ENCODE peak calls at places on chromosomes 3 and 15, in eight cellular contexts. One of them, this sample, is unnamed. For H3K4me1, the result is how much of the 10 kb centered on the place peaks cover.

GRCh38 chr3:152961323-152961722 is 126.4 kb downstream of the P2RY1 start:
- DNase-seq in uterus: no peak
- DNase-seq in CD8-positive, alpha-beta memory T cell: no peak
- DNase-seq in GM23338: peak
- DNase-seq in spleen: no peak
- DNase-seq in psoas muscle: no peak
- DNase-seq in OCI-LY7: peak
- DNase-seq in heart right ventricle: no peak
- DNase-seq in this sample: no peak

GRCh38 chr15:60773893-60774292 is 295.0 kb upstream of the ICE2 start:
- DNase-seq in CD8-positive, alpha-beta memory T cell: no peak
- DNase-seq in spleen: no peak
- DNase-seq in uterus: no peak
- DNase-seq in GM23338: no peak
- DNase-seq in psoas muscle: no peak
- DNase-seq in heart right ventricle: no peak
- DNase-seq in OCI-LY7: no peak
- DNase-seq in this sample: no peak

GRCh38 chr15:38636597-38636996 is 72.0 kb upstream of the RASGRP1 start:
- DNase-seq in GM23338: no peak
- DNase-seq in spleen: no peak
- DNase-seq in psoas muscle: peak
- DNase-seq in uterus: no peak
- DNase-seq in OCI-LY7: no peak
- DNase-seq in heart right ventricle: peak
- DNase-seq in CD8-positive, alpha-beta memory T cell: no peak
- DNase-seq in this sample: peak

GRCh38 chr3:176755977-176756376 is 441.3 kb downstream of the TBL1XR1 start:
- DNase-seq in psoas muscle: no peak
- DNase-seq in OCI-LY7: no peak
- DNase-seq in GM23338: no peak
- DNase-seq in heart right ventricle: no peak
- DNase-seq in uterus: no peak
- DNase-seq in CD8-positive, alpha-beta memory T cell: no peak
- DNase-seq in spleen: no peak
- DNase-seq in this sample: no peak

GRCh38 chr3:85270488-85270887 is 311.7 kb downstream of the CADM2 start:
- DNase-seq in spleen: no peak
- DNase-seq in heart right ventricle: no peak
- DNase-seq in uterus: no peak
- DNase-seq in psoas muscle: no peak
- DNase-seq in OCI-LY7: no peak
- DNase-seq in CD8-positive, alpha-beta memory T cell: no peak
- DNase-seq in GM23338: no peak
- DNase-seq in this sample: no peak

GRCh38 chr3:184636774-184637316 is 75.0 kb downstream of the MAGEF1 start:
- DNase-seq in OCI-LY7: no peak
- DNase-seq in GM23338: no peak
- DNase-seq in psoas muscle: no peak
- DNase-seq in heart right ventricle: no peak
- DNase-seq in spleen: no peak
- DNase-seq in CD8-positive, alpha-beta memory T cell: no peak
- DNase-seq in uterus: peak
- DNase-seq in this sample: no peak

GRCh38 chr3:74537164-74537563 is 77.3 kb downstream of the CNTN3 start:
- DNase-seq in spleen: no peak
- DNase-seq in heart right ventricle: peak
- DNase-seq in OCI-LY7: no peak
- DNase-seq in uterus: no peak
- DNase-seq in psoas muscle: no peak
- DNase-seq in CD8-positive, alpha-beta memory T cell: no peak
- DNase-seq in GM23338: no peak
- DNase-seq in this sample: no peak

GRCh38 chr3:72077473-72078259 is 292.7 kb upstream of the PROK2 start:
- DNase-seq in CD8-positive, alpha-beta memory T cell: no peak
- DNase-seq in heart right ventricle: no peak
- DNase-seq in psoas muscle: no peak
- DNase-seq in GM23338: no peak
- DNase-seq in OCI-LY7: peak
- DNase-seq in uterus: no peak
- DNase-seq in spleen: no peak
- DNase-seq in this sample: no peak

GRCh38 chr3:134371542-134372324 is 2.5 kb downstream of the AMOTL2 start:
- DNase-seq in GM23338: no peak
- DNase-seq in psoas muscle: no peak
- DNase-seq in spleen: peak
- DNase-seq in OCI-LY7: no peak
- DNase-seq in heart right ventricle: no peak
- DNase-seq in uterus: no peak
- DNase-seq in CD8-positive, alpha-beta memory T cell: no peak
- DNase-seq in this sample: no peak

GRCh38 chr3:142896201-142896755 is 7.4 kb upstream of the PCOLCE2 start:
- DNase-seq in GM23338: no peak
- DNase-seq in uterus: no peak
- DNase-seq in OCI-LY7: no peak
- DNase-seq in spleen: no peak
- DNase-seq in CD8-positive, alpha-beta memory T cell: no peak
- DNase-seq in psoas muscle: no peak
- DNase-seq in heart right ventricle: no peak
- DNase-seq in this sample: no peak

GRCh38 chr3:111278961-111279360 is 207.3 kb downstream of the NECTIN3 start:
- DNase-seq in OCI-LY7: no peak
- DNase-seq in heart right ventricle: no peak
- DNase-seq in GM23338: no peak
- DNase-seq in psoas muscle: no peak
- DNase-seq in CD8-positive, alpha-beta memory T cell: no peak
- DNase-seq in uterus: no peak
- DNase-seq in spleen: no peak
- DNase-seq in this sample: no peak

GRCh38 chr3:40511031-40511718 is 5.3 kb downstream of the ZNF620 start:
- DNase-seq in uterus: no peak
- DNase-seq in spleen: no peak
- DNase-seq in psoas muscle: no peak
- DNase-seq in OCI-LY7: no peak
- DNase-seq in CD8-positive, alpha-beta memory T cell: no peak
- DNase-seq in GM23338: no peak
- DNase-seq in heart right ventricle: no peak
- DNase-seq in this sample: no peak

GRCh38 chr15:37087050-37087691 is 13.2 kb downstream of the MEIS2 start:
- DNase-seq in CD8-positive, alpha-beta memory T cell: no peak
- DNase-seq in uterus: no peak
- DNase-seq in spleen: no peak
- DNase-seq in OCI-LY7: no peak
- DNase-seq in GM23338: no peak
- DNase-seq in psoas muscle: no peak
- DNase-seq in heart right ventricle: no peak
- DNase-seq in this sample: no peak

GRCh38 chr15:98669638-98670037 is 21.3 kb downstream of the IGF1R start:
- DNase-seq in psoas muscle: no peak
- DNase-seq in heart right ventricle: no peak
- DNase-seq in CD8-positive, alpha-beta memory T cell: no peak
- DNase-seq in OCI-LY7: no peak
- DNase-seq in uterus: no peak
- DNase-seq in GM23338: no peak
- DNase-seq in spleen: no peak
- DNase-seq in this sample: no peak
- H3K4me1 ChIP-seq in psoas muscle: half or more
- H3K4me1 ChIP-seq in heart right ventricle: half or more
- H3K4me1 ChIP-seq in CD8-positive, alpha-beta memory T cell: under half
- H3K4me1 ChIP-seq in OCI-LY7: under half
- H3K4me1 ChIP-seq in uterus: under half
- H3K4me1 ChIP-seq in GM23338: half or more
- H3K4me1 ChIP-seq in spleen: under half
- H3K4me1 ChIP-seq in this sample: half or more

GRCh38 chr3:13416002-13416793 is 3.9 kb downstream of the NUP210 start:
- DNase-seq in psoas muscle: no peak
- DNase-seq in CD8-positive, alpha-beta memory T cell: no peak
- DNase-seq in GM23338: peak
- DNase-seq in heart right ventricle: no peak
- DNase-seq in spleen: no peak
- DNase-seq in uterus: no peak
- DNase-seq in OCI-LY7: peak
- DNase-seq in this sample: no peak

GRCh38 chr3:13415236-13416001 is 4.7 kb downstream of the NUP210 start:
- DNase-seq in CD8-positive, alpha-beta memory T cell: no peak
- DNase-seq in OCI-LY7: peak
- DNase-seq in uterus: no peak
- DNase-seq in spleen: no peak
- DNase-seq in heart right ventricle: no peak
- DNase-seq in psoas muscle: no peak
- DNase-seq in GM23338: no peak
- DNase-seq in this sample: no peak

GRCh38 chr3:13411186-13411860 is 8.8 kb downstream of the NUP210 start:
- DNase-seq in GM23338: no peak
- DNase-seq in heart right ventricle: no peak
- DNase-seq in uterus: no peak
- DNase-seq in OCI-LY7: no peak
- DNase-seq in psoas muscle: no peak
- DNase-seq in CD8-positive, alpha-beta memory T cell: no peak
- DNase-seq in spleen: peak
- DNase-seq in this sample: no peak

GRCh38 chr3:13408890-13409289 is 11.2 kb downstream of the NUP210 start:
- DNase-seq in spleen: no peak
- DNase-seq in psoas muscle: no peak
- DNase-seq in OCI-LY7: no peak
- DNase-seq in heart right ventricle: no peak
- DNase-seq in GM23338: no peak
- DNase-seq in uterus: no peak
- DNase-seq in CD8-positive, alpha-beta memory T cell: no peak
- DNase-seq in this sample: no peak

DNA sequence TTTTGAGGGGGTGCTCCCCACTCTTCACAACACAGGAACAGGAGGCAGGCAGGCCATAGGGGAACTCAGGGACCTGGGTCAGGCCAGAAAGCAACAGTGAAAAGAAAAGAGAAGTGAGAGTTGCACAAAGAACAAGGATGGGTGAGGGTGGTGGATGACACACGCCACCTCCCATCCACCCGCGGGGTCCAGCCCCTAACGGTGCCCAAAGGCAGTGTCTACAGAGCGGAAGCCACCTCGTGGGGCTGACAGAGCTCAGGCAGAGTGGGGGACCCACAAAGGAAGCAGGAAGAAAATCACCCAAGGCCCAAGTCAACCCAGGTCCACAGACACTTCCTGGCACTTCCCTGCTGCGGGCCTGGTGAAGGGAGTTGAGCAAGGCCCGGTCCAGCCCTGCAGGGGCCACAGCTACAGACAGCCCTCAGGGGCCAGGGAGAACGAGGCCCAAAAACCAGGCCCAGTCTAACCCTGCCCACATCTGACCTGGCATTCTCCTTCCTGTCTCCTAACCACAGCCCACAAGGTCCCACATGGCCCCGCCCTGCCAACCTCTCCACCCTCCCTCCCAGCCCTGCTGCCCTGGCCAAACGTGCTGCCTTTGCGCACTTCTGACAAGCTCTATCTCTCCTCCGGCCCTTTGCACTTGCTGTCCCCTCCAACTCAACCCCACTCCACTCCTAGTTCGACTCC is 5.9 kb downstream of the NUP210 start:
- DNase-seq in CD8-positive, alpha-beta memory T cell: peak
- DNase-seq in OCI-LY7: peak
- DNase-seq in spleen: peak
- DNase-seq in psoas muscle: peak
- DNase-seq in GM23338: no peak
- DNase-seq in uterus: no peak
- DNase-seq in heart right ventricle: no peak
- DNase-seq in this sample: peak
- H3K4me1 ChIP-seq in CD8-positive, alpha-beta memory T cell: half or more
- H3K4me1 ChIP-seq in OCI-LY7: half or more
- H3K4me1 ChIP-seq in spleen: half or more
- H3K4me1 ChIP-seq in psoas muscle: under half
- H3K4me1 ChIP-seq in GM23338: under half
- H3K4me1 ChIP-seq in uterus: under half
- H3K4me1 ChIP-seq in heart right ventricle: under half
- H3K4me1 ChIP-seq in this sample: under half

GRCh38 chr15:64459382-64459781 is 996 bp upstream of the ZNF609 start:
- DNase-seq in psoas muscle: no peak
- DNase-seq in CD8-positive, alpha-beta memory T cell: no peak
- DNase-seq in uterus: no peak
- DNase-seq in OCI-LY7: no peak
- DNase-seq in heart right ventricle: no peak
- DNase-seq in GM23338: no peak
- DNase-seq in spleen: no peak
- DNase-seq in this sample: no peak

GRCh38 chr15:64461577-64462162 is 1.3 kb downstream of the ZNF609 start:
- DNase-seq in heart right ventricle: peak
- DNase-seq in psoas muscle: no peak
- DNase-seq in GM23338: peak
- DNase-seq in uterus: no peak
- DNase-seq in spleen: no peak
- DNase-seq in OCI-LY7: no peak
- DNase-seq in CD8-positive, alpha-beta memory T cell: no peak
- DNase-seq in this sample: no peak

GRCh38 chr15:64460737-64461576 is 579 bp downstream of the ZNF609 start:
- DNase-seq in OCI-LY7: peak
- DNase-seq in psoas muscle: peak
- DNase-seq in CD8-positive, alpha-beta memory T cell: peak
- DNase-seq in heart right ventricle: peak
- DNase-seq in GM23338: peak
- DNase-seq in uterus: peak
- DNase-seq in spleen: no peak
- DNase-seq in this sample: no peak

GRCh38 chr15:64462492-64462891 is 2.1 kb downstream of the ZNF609 start:
- DNase-seq in GM23338: no peak
- DNase-seq in uterus: no peak
- DNase-seq in CD8-positive, alpha-beta memory T cell: no peak
- DNase-seq in psoas muscle: no peak
- DNase-seq in spleen: no peak
- DNase-seq in OCI-LY7: no peak
- DNase-seq in heart right ventricle: no peak
- DNase-seq in this sample: no peak

DNA sequence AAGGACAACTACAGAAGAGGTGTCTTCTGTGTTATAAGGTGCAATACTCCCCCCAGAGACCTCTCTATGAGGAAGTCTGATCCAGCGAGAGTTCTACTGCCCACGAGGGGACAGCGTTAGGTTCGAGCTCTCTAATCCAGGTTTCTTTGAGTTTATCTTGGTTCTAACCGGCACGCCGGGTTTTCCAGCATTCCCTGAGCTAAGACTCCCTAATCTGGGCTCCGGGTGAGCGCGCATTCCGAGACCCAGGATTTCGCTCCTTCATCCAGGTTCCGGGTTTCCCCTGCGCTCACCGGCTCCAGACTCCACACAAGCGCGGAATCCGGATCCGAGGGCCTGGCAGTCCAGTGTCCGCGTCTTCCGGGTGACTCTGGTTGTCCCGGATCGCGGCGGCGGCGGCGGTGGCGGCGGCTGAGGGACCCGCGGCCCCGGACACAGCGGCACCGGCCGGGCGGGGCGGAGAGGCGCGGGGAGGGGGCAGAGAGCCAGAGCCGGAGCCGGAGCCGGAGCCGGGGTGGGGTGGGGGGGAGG is at the start of gene ZNF609:
- DNase-seq in heart right ventricle: peak
- DNase-seq in uterus: peak
- DNase-seq in psoas muscle: peak
- DNase-seq in CD8-positive, alpha-beta memory T cell: peak
- DNase-seq in OCI-LY7: peak
- DNase-seq in GM23338: peak
- DNase-seq in spleen: peak
- DNase-seq in this sample: peak
- H3K4me1 ChIP-seq in heart right ventricle: under half
- H3K4me1 ChIP-seq in uterus: under half
- H3K4me1 ChIP-seq in psoas muscle: half or more
- H3K4me1 ChIP-seq in CD8-positive, alpha-beta memory T cell: half or more
- H3K4me1 ChIP-seq in OCI-LY7: half or more
- H3K4me1 ChIP-seq in GM23338: under half
- H3K4me1 ChIP-seq in spleen: half or more
- H3K4me1 ChIP-seq in this sample: under half

GRCh38 chr15:66622677-66623076 is 56.9 kb upstream of the LCTL start:
- DNase-seq in spleen: no peak
- DNase-seq in uterus: no peak
- DNase-seq in GM23338: no peak
- DNase-seq in psoas muscle: no peak
- DNase-seq in heart right ventricle: no peak
- DNase-seq in CD8-positive, alpha-beta memory T cell: no peak
- DNase-seq in OCI-LY7: no peak
- DNase-seq in this sample: no peak
- H3K4me1 ChIP-seq in spleen: under half
- H3K4me1 ChIP-seq in uterus: under half
- H3K4me1 ChIP-seq in GM23338: half or more
- H3K4me1 ChIP-seq in psoas muscle: under half
- H3K4me1 ChIP-seq in heart right ventricle: under half
- H3K4me1 ChIP-seq in CD8-positive, alpha-beta memory T cell: under half
- H3K4me1 ChIP-seq in OCI-LY7: under half
- H3K4me1 ChIP-seq in this sample: under half

This sample was measured in left ventricle myocardium inferior.